ENCODE peak calls at places on chromosome 4, in seven cellular contexts. D is thoracic aorta, E is endodermal cell, U is left ventricle myocardium inferior, L is OCI-LY7, T is pancreas, F is hepatocyte. M is an unnamed sample. For H3K9me3, the result is how much of the 10 kb centered on the place peaks cover.

GRCh38 chr4:11470709-11471441 is 42.2 kb upstream of the HS3ST1 start:
- DNase-seq in D (no peak), E (peak), U (no peak), L (no peak), T (no peak), F (no peak), M (no peak)

GRCh38 chr4:121696641-121697461 is at the start of gene ANXA5:
- DNase-seq in D (peak), E (peak), U (peak), L (peak), T (peak), F (peak), M (peak)

GRCh38 chr4:71270901-71271300 is 67.9 kb upstream of the SLC4A4 start:
- DNase-seq in D (no peak), E (peak), U (no peak), L (peak), T (no peak), F (peak), M (no peak)

GRCh38 chr4:186755550-186756519 is 32.2 kb upstream of the FAT1 start:
- DNase-seq in D (no peak), E (no peak), U (no peak), L (no peak), T (no peak), F (peak), M (no peak)

GRCh38 chr4:164894725-164895124 is 17.7 kb downstream of the APELA start:
- DNase-seq in D (no peak), E (no peak), U (no peak), L (no peak), T (no peak), F (no peak), M (no peak)

GRCh38 chr4:40699648-40700047 is 50.1 kb upstream of the NSUN7 start:
- DNase-seq in D (no peak), E (no peak), U (no peak), L (no peak), T (no peak), F (no peak), M (no peak)

GRCh38 chr4:68342139-68342538 is 7.8 kb downstream of the YTHDC1 start:
- DNase-seq in D (no peak), E (no peak), U (no peak), L (no peak), T (peak), F (peak), M (no peak)

GRCh38 chr4:152618971-152619370 is 60.8 kb downstream of the TMEM154 start:
- DNase-seq in D (no peak), E (no peak), U (no peak), L (no peak), T (no peak), F (no peak), M (no peak)

GRCh38 chr4:59553063-59553738 is 1646.9 kb upstream of the ADGRL3 start:
- DNase-seq in D (no peak), E (no peak), U (no peak), L (peak), T (no peak), F (no peak), M (no peak)

GRCh38 chr4:176400816-176401461 is 81.2 kb downstream of the SPCS3 start:
- DNase-seq in D (no peak), E (no peak), U (no peak), L (no peak), T (no peak), F (no peak), M (peak)

GRCh38 chr4:13866881-13867280 is 239.4 kb upstream of the BOD1L1 start:
- DNase-seq in D (no peak), E (no peak), U (no peak), L (no peak), T (no peak), F (no peak), M (no peak)

GRCh38 chr4:66694716-66695115 is 850.6 kb downstream of the CENPC start:
- DNase-seq in D (no peak), E (no peak), U (no peak), L (no peak), T (peak), F (no peak), M (no peak)

GRCh38 chr4:182143086-182143821 is 99.9 kb upstream of the TENM3 start:
- DNase-seq in D (no peak), E (peak), U (no peak), L (no peak), T (no peak), F (peak), M (peak)

GRCh38 chr4:16893141-16893571 is 5.3 kb downstream of the LDB2 start:
- DNase-seq in D (no peak), E (no peak), U (no peak), L (no peak), T (no peak), F (no peak), M (peak)

GRCh38 chr4:129043523-129043922 is 49.8 kb downstream of the SCLT1 start:
- DNase-seq in D (no peak), E (no peak), U (no peak), L (no peak), T (no peak), F (no peak), M (no peak)

GRCh38 chr4:28654618-28655017 is 1794.0 kb downstream of the STIM2 start:
- DNase-seq in D (no peak), E (no peak), U (no peak), L (no peak), T (no peak), F (no peak), M (no peak)

GRCh38 chr4:92299152-92299551 is 4.6 kb upstream of the GRID2 start:
- DNase-seq in D (no peak), E (no peak), U (no peak), L (no peak), T (no peak), F (no peak), M (no peak)

GRCh38 chr4:132195181-132195580 is 953.9 kb upstream of the PCDH10 start:
- DNase-seq in D (no peak), E (no peak), U (no peak), L (no peak), T (no peak), F (no peak), M (no peak)

GRCh38 chr4:39036172-39036571 is 4.0 kb upstream of the TMEM156 start:
- DNase-seq in D (no peak), E (no peak), U (no peak), L (no peak), T (no peak), F (no peak), M (peak)

DNA sequence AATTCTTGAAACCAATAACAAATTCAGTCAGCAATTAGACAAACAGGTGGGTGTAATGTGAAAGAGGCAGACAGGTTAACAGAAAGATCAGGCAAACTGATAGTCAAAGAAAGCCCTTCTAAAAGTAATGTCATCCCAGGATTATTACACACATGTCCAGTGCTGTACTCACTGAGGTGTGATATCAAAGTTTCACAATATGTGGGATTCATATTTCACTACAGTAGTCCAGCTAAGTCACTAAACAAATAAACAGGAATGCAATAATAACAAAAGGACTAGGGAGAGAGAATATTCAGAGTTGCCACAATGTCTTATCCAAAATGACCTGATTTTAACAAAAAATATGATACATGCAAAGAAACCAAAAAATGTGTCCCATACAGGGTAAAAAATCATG is 787.5 kb downstream of the FSTL5 start:
- DNase-seq in D (no peak), E (no peak), U (no peak), L (no peak), T (no peak), F (no peak), M (no peak)
- H3K27ac ChIP-seq in D (no peak), E (no peak), U (no peak), L (no peak), T (no peak), F (no peak), M (no peak)

DNA sequence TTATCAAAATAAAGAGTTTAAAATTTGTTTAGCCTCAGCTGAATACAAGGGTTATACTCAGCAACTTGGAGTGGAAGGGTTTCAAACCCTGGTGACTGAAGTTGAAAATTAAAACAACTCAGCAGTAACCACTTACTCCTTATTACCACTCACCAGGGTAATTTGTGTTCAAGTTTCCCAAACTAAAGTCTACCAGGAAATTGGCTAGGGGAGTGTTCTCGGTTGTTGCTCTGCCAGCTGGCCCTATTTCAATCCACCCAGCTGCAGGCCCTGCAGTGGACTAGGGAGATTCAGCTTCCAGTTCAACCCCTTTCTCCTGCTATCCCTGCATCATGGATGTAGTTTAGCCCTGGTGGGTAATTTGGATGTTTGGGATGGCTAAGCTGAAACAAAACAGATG is 37.8 kb upstream of the EXOC1L start:
- DNase-seq in D (no peak), E (no peak), U (no peak), L (no peak), T (no peak), F (no peak), M (no peak)
- H3K9me3 ChIP-seq in D (under half), E (under half), U (under half), L (under half), T (under half), F (under half), M (under half)

GRCh38 chr4:26420903-26421302 is 69.4 kb downstream of the CCKAR start:
- DNase-seq in D (no peak), E (no peak), U (no peak), L (no peak), T (no peak), F (no peak), M (no peak)
- H3K4me3 ChIP-seq in D (no peak), E (no peak), U (no peak), L (no peak), T (no peak), F (no peak), M (no peak)

DNA sequence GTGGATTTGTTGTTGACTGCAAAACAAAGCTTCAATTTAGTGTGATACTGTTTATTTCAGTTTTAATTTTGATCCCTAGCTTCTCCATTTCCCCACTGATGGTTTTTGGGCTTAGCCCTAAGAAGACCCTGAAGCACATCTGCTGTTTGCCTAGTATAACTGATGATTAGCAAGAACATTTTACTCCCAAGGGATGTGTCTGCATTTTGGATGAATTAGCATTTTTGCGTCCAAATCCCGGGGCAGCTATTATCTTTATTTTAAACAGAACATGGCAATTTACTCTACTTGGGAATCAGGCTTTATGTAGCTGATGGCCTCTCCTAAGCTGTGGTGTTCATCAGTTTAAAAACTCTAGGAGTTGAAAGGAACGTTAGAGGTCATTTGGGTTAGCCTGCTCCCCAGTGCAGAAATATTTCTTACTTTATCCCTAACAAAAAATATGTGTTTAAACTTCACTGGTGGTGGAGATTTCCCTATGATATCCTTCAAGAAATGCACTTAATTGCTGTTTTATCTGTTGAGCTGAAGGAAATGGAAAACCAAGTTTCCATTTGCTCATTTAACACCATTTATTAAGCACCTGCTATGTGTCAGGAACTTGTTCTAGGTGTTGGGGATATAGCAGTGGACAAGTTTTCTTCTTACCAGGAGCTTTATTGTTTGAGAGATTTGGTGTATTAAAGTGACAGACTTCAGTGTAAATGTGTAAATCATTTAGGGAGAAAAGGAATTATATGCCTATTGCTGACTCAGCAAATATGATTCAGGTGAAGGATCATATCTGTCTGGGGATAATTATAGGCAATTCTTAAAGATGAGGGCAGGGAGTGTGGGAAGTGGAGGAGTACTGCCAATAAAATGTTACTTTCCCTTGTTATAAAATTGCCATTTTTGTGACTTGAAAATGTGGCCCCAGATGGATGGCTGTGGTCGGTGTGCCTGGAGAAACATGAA is 3.4 kb downstream of the SEPTIN11 start:
- DNase-seq in D (no peak), E (no peak), U (no peak), L (no peak), T (no peak), F (no peak), M (no peak)
- H3K27ac ChIP-seq in D (no peak), E (no peak), U (peak), L (no peak), T (no peak), F (peak), M (peak)

DNA sequence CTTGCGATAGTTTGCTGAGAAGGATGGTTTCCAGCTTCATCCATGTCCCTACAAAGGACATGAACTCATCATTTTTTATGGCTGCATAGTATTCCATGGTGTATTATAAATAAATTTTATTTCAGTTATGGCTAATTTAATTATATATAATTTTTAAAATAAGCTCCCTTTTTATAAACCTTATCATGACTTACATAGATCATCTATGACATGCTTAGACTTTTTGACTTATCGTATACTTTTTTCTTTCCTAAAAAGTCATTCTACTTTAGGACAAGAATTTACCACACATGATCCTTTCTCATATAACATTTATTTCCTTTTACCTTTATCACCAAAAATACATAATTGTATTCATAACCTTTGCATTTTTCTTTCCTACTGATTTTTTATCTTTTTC is 376.5 kb downstream of the CCSER1 start:
- DNase-seq in D (no peak), E (no peak), U (no peak), L (peak), T (no peak), F (no peak), M (no peak)
- H3K9me3 ChIP-seq in D (under half), E (half or more), U (under half), L (under half), T (under half), F (under half), M (under half)

DNA sequence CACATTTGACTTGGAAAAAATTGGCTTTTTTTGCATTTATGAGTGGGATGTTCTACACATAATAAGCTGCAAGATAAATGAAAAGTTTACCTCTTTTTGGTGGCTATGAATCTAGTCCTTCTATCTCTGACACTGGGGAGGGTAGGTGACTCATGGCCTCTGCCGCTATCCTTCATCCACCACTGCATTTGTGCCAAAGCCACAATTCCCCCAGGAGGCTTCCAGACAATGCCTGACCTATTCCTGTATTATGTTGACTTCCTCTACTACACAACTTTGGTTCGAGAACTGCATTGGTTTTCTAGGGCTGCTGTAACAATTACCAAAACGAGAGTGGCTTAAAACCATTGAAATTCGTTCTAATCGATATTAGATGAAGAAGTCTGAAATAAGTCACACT is 245.6 kb downstream of the TRAM1L1 start:
- DNase-seq in D (no peak), E (no peak), U (no peak), L (no peak), T (no peak), F (no peak), M (no peak)
- H3K4me3 ChIP-seq in D (no peak), E (no peak), U (no peak), L (no peak), T (no peak), F (no peak), M (no peak)

DNA sequence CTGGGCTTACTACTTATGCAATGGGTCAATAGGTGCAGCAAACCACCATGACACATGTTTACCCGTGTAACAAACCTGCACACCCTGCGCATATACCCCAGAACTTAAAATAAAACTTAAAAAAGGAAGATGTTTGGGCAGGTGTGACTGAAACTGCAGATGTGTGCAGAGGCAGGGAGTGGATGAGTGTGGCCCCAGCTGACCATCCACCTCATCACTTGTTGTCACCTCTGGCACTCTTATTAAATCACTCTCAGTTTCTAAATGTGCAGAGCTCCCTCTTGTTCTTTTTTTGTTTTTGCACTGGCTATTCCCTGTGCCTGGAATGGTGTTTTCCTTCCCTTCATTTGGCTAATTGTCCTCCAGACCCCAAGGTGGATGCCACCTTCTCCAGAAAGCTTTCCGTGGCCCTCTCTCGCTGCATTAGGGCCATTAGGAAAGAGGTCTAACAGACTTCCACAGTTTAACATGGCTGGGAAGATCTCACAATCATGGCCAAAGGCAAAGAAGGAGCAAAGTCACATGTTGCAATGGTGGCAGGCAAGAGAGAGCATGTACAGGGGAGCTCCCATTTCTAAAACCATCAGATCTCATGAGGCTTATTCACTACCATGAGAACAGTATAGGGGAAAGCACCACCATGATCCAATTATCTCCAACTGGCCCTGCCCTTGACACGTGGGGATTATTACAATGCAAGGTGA is 58.5 kb downstream of the SLC2A9 start:
- DNase-seq in D (no peak), E (no peak), U (no peak), L (no peak), T (no peak), F (peak), M (no peak)
- H3K27ac ChIP-seq in D (no peak), E (no peak), U (no peak), L (no peak), T (no peak), F (no peak), M (no peak)

DNA sequence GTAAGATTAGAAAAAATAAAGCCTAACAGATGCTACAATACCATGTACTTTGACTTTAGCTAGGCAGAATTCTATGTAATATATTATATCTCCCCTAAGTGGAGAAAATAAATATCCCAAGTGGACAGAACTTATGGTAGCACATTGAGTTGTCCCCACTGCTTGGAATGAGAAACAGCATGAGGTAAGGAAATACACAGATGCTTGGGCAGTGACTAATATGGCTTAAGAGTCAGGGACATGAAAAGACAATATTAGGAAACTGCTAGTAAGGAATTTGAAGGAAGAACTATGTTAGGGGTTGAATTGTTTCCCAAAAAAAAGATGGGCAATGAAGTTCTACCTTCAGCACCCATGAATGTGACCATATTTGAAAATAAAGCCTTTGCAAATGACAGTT is 2265.1 kb downstream of the PCDH7 start:
- DNase-seq in D (no peak), E (no peak), U (no peak), L (no peak), T (no peak), F (no peak), M (no peak)
- H3K9me3 ChIP-seq in D (under half), E (under half), U (under half), L (under half), T (under half), F (under half), M (under half)

M was measured in SJSA1.